ENCODE peak calls at places on chromosomes 6 and 20, in eight cellular contexts. V, N, U, O, G, J, S and T are unnamed samples.

GRCh38 chr6:24495516-24495847 is 713 bp downstream of the ALDH5A1 start:
- DNase-seq in V (peak), N (no peak), U (peak), O (peak), G (peak), J (peak), S (no peak), T (peak)

GRCh38 chr6:2746557-2747061 is 4.1 kb downstream of the MYLK4 start:
- DNase-seq in V (no peak), N (no peak), U (no peak), O (no peak), G (peak), J (no peak), S (no peak), T (peak)

GRCh38 chr20:46458891-46459750 is 52.7 kb upstream of the ELMO2 start:
- DNase-seq in V (no peak), N (no peak), U (peak), O (no peak), G (peak), J (peak), S (peak), T (peak)

GRCh38 chr20:56554869-56555268 is 21.8 kb downstream of the FAM209B start:
- DNase-seq in V (peak), N (peak), U (no peak), O (peak), G (peak), J (peak), S (peak), T (peak)

GRCh38 chr6:43052842-43053544 is 658 bp downstream of the CUL7 start:
- DNase-seq in V (no peak), N (peak), U (peak), O (peak), G (no peak), J (no peak), S (peak), T (peak)

GRCh38 chr6:110714143-110714542 is 101.1 kb downstream of the CDK19 start:
- DNase-seq in V (no peak), N (no peak), U (no peak), O (peak), G (no peak), J (no peak), S (no peak), T (peak)

GRCh38 chr6:315921-316752 is 23.9 kb downstream of the DUSP22 start:
- DNase-seq in V (no peak), N (no peak), U (no peak), O (no peak), G (no peak), J (no peak), S (no peak), T (no peak)

GRCh38 chr20:58623579-58624473 is 27.3 kb upstream of the STX16 start:
- DNase-seq in V (no peak), N (peak), U (peak), O (peak), G (no peak), J (no peak), S (peak), T (peak)

GRCh38 chr20:38735172-38735571 is 10.9 kb downstream of the SLC32A1 start:
- DNase-seq in V (no peak), N (no peak), U (no peak), O (no peak), G (no peak), J (no peak), S (no peak), T (no peak)

GRCh38 chr6:28565823-28566526 is 40.3 kb downstream of the GPX5 start:
- DNase-seq in V (no peak), N (no peak), U (no peak), O (no peak), G (no peak), J (no peak), S (peak), T (no peak)

GRCh38 chr6:136793348-136793747 is 1.1 kb upstream of the MAP3K5 start:
- DNase-seq in V (no peak), N (no peak), U (no peak), O (no peak), G (no peak), J (no peak), S (no peak), T (no peak)

GRCh38 chr6:119148102-119148824 is 69.8 kb upstream of the FAM184A start:
- DNase-seq in V (no peak), N (peak), U (no peak), O (peak), G (peak), J (peak), S (peak), T (peak)

GRCh38 chr20:61520761-61521460 is 268.9 kb downstream of the CDH4 start:
- DNase-seq in V (no peak), N (peak), U (no peak), O (peak), G (no peak), J (no peak), S (peak), T (peak)

GRCh38 chr6:109660526-109660925 is 30.5 kb downstream of the AK9 start:
- DNase-seq in V (no peak), N (peak), U (no peak), O (no peak), G (no peak), J (no peak), S (peak), T (no peak)

GRCh38 chr20:53866787-53867740 is 203.3 kb downstream of the BCAS1 start:
- DNase-seq in V (no peak), N (peak), U (no peak), O (peak), G (peak), J (no peak), S (peak), T (no peak)

GRCh38 chr20:33092361-33092760 is 12.9 kb downstream of the BPIFB4 start:
- DNase-seq in V (no peak), N (peak), U (no peak), O (no peak), G (no peak), J (no peak), S (peak), T (no peak)

GRCh38 chr20:36101201-36101600 is 53.3 kb upstream of the EPB41L1 start:
- DNase-seq in V (no peak), N (peak), U (no peak), O (no peak), G (no peak), J (no peak), S (peak), T (no peak)

GRCh38 chr6:157634566-157634965 is 188.5 kb upstream of the SNX9 start:
- DNase-seq in V (no peak), N (no peak), U (no peak), O (no peak), G (peak), J (no peak), S (no peak), T (no peak)

GRCh38 chr20:4233520-4233919 is 218.2 kb upstream of the RNF24 start:
- DNase-seq in V (no peak), N (no peak), U (no peak), O (no peak), G (no peak), J (no peak), S (no peak), T (no peak)

GRCh38 chr6:4732691-4733315 is 43.4 kb upstream of the CDYL start:
- DNase-seq in V (no peak), N (peak), U (peak), O (peak), G (peak), J (no peak), S (peak), T (peak)

GRCh38 chr20:52972965-52973819 is 1.0 kb downstream of the TSHZ2 start:
- DNase-seq in V (no peak), N (no peak), U (peak), O (no peak), G (no peak), J (no peak), S (no peak), T (no peak)

GRCh38 chr20:36209921-36210320 is 26.4 kb upstream of the AAR2 start:
- DNase-seq in V (no peak), N (no peak), U (no peak), O (no peak), G (no peak), J (no peak), S (no peak), T (no peak)

GRCh38 chr6:40755749-40756452 is 168.7 kb upstream of the LRFN2 start:
- DNase-seq in V (no peak), N (peak), U (no peak), O (no peak), G (no peak), J (no peak), S (peak), T (no peak)

GRCh38 chr6:169978615-169979161 is 227.3 kb downstream of the ERMARD start:
- DNase-seq in V (no peak), N (no peak), U (no peak), O (peak), G (no peak), J (peak), S (no peak), T (no peak)

GRCh38 chr6:90175627-90176538 is 120.8 kb downstream of the BACH2 start:
- DNase-seq in V (no peak), N (no peak), U (no peak), O (no peak), G (no peak), J (no peak), S (peak), T (no peak)

GRCh38 chr20:17061721-17062120 is 165.1 kb upstream of the PCSK2 start:
- DNase-seq in V (no peak), N (no peak), U (no peak), O (no peak), G (no peak), J (no peak), S (no peak), T (no peak)

GRCh38 chr6:15417811-15418210 is 171.9 kb downstream of the JARID2 start:
- DNase-seq in V (no peak), N (peak), U (no peak), O (peak), G (no peak), J (no peak), S (peak), T (peak)

GRCh38 chr6:168021581-168021980 is 24.1 kb downstream of the KIF25 start:
- DNase-seq in V (no peak), N (no peak), U (no peak), O (peak), G (no peak), J (no peak), S (no peak), T (no peak)

GRCh38 chr6:89640804-89641203 is 2.3 kb upstream of the LYRM2 start:
- DNase-seq in V (no peak), N (no peak), U (no peak), O (no peak), G (no peak), J (no peak), S (peak), T (peak)

GRCh38 chr6:4133941-4134838 is 1.2 kb downstream of the ECI2 start:
- DNase-seq in V (no peak), N (peak), U (peak), O (peak), G (peak), J (peak), S (no peak), T (peak)

GRCh38 chr6:23505021-23505420 is 621.0 kb upstream of the NRSN1 start:
- DNase-seq in V (no peak), N (no peak), U (no peak), O (peak), G (no peak), J (no peak), S (no peak), T (peak)

GRCh38 chr20:60630609-60631008 is 621.5 kb upstream of the CDH4 start:
- DNase-seq in V (no peak), N (no peak), U (no peak), O (no peak), G (no peak), J (no peak), S (no peak), T (no peak)